ENCODE peak calls at places on chromosome 19, in five cellular contexts. I is Peyer's patch, B is fibroblast of the aortic adventitia, F is GM20000, K is Calu3. X is an unnamed sample.

GRCh38 chr19:19595171-19595701 is 23.3 kb downstream of the PBX4 start:
- DNase-seq in I (peak), B (peak), F (no peak), K (peak), X (no peak)

GRCh38 chr19:34305221-34306058 is 51.1 kb downstream of the GARRE1 start:
- DNase-seq in I (no peak), B (peak), F (no peak), K (no peak), X (no peak)

GRCh38 chr19:37333457-37333856 is 37.4 kb upstream of the ZNF527 start:
- DNase-seq in I (no peak), B (peak), F (no peak), K (no peak), X (no peak)

GRCh38 chr19:46181386-46181774 is 33.3 kb downstream of the IGFL2 start:
- DNase-seq in I (no peak), B (peak), F (no peak), K (no peak), X (no peak)

GRCh38 chr19:55257461-55258411 is 1.1 kb downstream of the PPP6R1 start:
- DNase-seq in I (no peak), B (peak), F (no peak), K (no peak), X (no peak)

GRCh38 chr19:51256053-51256682 is 5.3 kb downstream of the SIGLECL1 start:
- DNase-seq in I (no peak), B (no peak), F (no peak), K (no peak), X (no peak)

GRCh38 chr19:16425993-16426392 is 45.8 kb downstream of the EPS15L1 start:
- DNase-seq in I (no peak), B (no peak), F (no peak), K (no peak), X (no peak)

GRCh38 chr19:55391702-55392615 is 6.2 kb downstream of the RPL28 start:
- DNase-seq in I (no peak), B (no peak), F (no peak), K (no peak), X (no peak)

GRCh38 chr19:38617764-38618589 is at the start of gene MAP4K1:
- DNase-seq in I (peak), B (no peak), F (peak), K (no peak), X (peak)

GRCh38 chr19:1066251-1066747 is 668 bp upstream of the ARHGAP45 start:
- DNase-seq in I (peak), B (no peak), F (no peak), K (peak), X (no peak)

GRCh38 chr19:38730731-38731589 is 13.3 kb downstream of the CAPN12 start:
- DNase-seq in I (peak), B (no peak), F (no peak), K (no peak), X (no peak)

GRCh38 chr19:35612559-35613321 is at the start of gene HAUS5:
- DNase-seq in I (peak), B (peak), F (peak), K (peak), X (peak)

GRCh38 chr19:56477429-56478338 is 539 bp upstream of the ZNF667 start:
- DNase-seq in I (peak), B (peak), F (no peak), K (no peak), X (peak)

GRCh38 chr19:4337906-4338440 is 654 bp downstream of the STAP2 start:
- DNase-seq in I (peak), B (peak), F (no peak), K (no peak), X (no peak)

GRCh38 chr19:40614595-40615411 is 13.6 kb downstream of the LTBP4 start:
- DNase-seq in I (peak), B (peak), F (peak), K (peak), X (peak)

GRCh38 chr19:3604987-3605343 is 1.7 kb downstream of the TBXA2R start:
- DNase-seq in I (no peak), B (no peak), F (peak), K (no peak), X (peak)

GRCh38 chr19:38035515-38036495 is 128.8 kb downstream of the SIPA1L3 start:
- DNase-seq in I (no peak), B (peak), F (no peak), K (no peak), X (no peak)

GRCh38 chr19:56253737-56254136 is 18.8 kb upstream of the EDDM13 start:
- DNase-seq in I (no peak), B (peak), F (peak), K (peak), X (peak)

GRCh38 chr19:44653977-44654784 is 10.5 kb downstream of the PVR start:
- DNase-seq in I (peak), B (peak), F (peak), K (peak), X (peak)

GRCh38 chr19:42422576-42423461 is 4.4 kb downstream of the LIPE start:
- DNase-seq in I (no peak), B (peak), F (peak), K (peak), X (peak)

GRCh38 chr19:31874313-31874712 is 471.1 kb upstream of the ZNF507 start:
- DNase-seq in I (no peak), B (no peak), F (no peak), K (no peak), X (no peak)

GRCh38 chr19:5141278-5141925 is 172.5 kb downstream of the KDM4B start:
- DNase-seq in I (no peak), B (no peak), F (no peak), K (no peak), X (no peak)

DNA sequence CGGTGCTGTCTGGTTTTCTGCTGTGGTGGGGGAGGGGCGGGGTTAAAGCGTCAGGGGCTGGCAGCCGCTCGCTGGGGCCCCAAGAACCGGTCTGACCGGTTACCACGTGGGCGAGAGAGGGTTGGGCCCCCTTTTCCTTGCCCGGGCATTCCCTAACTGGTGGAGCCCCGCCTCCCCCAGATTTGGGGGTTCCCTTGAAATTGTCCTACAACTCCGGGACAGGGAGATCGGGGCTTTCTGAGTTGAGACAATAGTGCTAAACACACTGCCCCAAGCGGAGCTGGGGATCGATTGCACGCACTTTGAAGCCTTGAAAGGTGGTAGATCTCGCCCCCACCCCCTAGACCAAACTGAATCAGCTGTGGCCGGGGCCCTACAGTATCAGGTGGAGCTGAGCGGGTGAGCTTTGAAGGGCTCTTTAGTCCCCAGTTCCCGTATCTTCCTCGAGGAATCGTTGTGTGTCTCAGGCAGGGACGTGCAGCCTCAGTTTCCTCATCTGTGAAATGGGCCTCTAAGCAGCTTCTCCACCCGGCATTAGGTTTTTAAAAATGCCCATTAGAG is 4.8 kb downstream of the IER2 start:
- DNase-seq in I (peak), B (peak), F (peak), K (peak), X (peak)
- TF ChIP-seq CTCF in I (peak), B (peak), F (peak), K (no peak), X (peak)

DNA sequence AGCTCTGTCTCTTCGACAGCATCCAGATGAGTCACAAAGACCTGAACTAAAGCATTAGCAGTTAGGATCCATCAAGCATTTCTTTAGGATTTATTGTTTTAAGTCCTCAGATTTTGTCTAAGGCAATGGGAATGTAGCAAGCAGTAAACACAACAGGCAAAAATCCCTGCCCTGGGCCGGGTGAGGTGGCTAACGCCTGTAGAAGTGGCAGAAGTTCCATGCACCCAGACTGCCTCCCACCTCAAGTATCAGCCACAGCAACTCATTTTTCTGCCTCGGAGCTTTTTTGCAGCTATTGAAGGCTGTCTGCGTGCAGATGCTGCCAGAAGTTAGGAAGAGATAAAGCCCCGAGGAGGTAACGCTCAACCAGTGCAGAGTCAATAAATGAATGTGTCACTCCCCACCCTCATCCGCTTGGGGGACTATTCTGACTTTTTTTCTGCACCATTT is 47.1 kb upstream of the MRI1 start:
- DNase-seq in I (no peak), B (peak), F (no peak), K (no peak), X (no peak)
- TF ChIP-seq CTCF in I (no peak), B (no peak), F (no peak), K (no peak), X (no peak)

GRCh38 chr19:48637948-48638830 is 1.0 kb upstream of the DBP start:
- DNase-seq in I (peak), B (peak), F (peak), K (peak), X (peak)

GRCh38 chr19:48635263-48635965 is 1.8 kb downstream of the DBP start:
- DNase-seq in I (peak), B (no peak), F (peak), K (peak), X (peak)

GRCh38 chr19:48637449-48637947 is 319 bp upstream of the DBP start:
- DNase-seq in I (peak), B (peak), F (peak), K (peak), X (peak)

GRCh38 chr19:48635966-48636858 is 967 bp downstream of the DBP start:
- DNase-seq in I (no peak), B (no peak), F (no peak), K (no peak), X (no peak)

DNA sequence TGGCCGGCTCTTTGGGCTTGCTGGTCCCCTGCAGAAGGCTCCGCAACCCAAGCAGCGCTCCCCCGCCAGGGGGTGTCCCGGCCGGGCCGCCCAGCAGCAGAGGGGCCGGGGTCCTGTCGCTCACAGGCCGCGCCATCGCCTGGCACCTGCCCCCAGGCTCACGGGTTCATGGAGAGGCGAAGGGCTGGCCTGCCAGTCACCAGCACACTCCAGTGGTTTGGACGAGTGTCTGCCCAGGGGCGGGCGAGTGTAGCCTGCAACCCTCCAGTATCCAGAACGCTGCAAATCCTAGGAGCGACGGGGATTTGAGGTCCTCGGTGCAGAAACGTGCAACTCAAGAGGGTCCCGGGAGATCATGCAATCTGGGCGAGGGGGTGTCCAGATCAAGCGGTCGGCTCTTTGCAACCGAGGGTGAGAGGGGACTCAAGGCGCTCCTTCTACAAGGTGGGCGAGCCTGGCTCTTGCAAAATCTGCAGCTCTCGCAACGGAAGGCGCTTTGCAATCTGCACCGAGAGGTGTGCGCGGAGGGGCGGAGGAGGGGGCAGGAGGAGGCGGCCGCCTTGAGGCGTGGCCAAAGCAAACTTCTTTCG is at the start of gene DBP:
- DNase-seq in I (peak), B (no peak), F (no peak), K (peak), X (no peak)
- TF ChIP-seq CTCF in I (peak), B (peak), F (no peak), K (no peak), X (no peak)

GRCh38 chr19:48064509-48064908 is 20.6 kb upstream of the CABP5 start:
- DNase-seq in I (no peak), B (no peak), F (no peak), K (no peak), X (no peak)

DNA sequence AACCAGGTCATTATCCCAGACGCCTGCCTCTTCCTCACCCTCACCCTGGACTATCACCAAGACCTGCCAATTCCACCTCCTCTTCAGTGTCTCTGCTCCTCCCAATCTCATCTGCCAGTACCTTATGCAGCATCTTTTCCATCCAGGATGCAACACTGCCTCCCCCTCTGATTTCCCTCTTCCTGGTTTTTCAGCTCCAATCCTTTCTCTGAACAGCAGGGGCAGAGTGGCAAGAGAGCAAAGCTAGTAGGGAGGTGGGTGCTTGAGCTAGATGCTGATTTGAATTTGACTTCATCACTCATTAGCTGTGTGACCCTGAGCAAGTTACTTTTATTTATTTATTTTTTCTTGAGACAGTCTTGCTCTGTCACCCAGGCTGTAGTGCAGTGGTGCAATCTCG is 25.6 kb upstream of the CABP5 start:
- DNase-seq in I (no peak), B (no peak), F (no peak), K (no peak), X (no peak)
- TF ChIP-seq CTCF in I (no peak), B (peak), F (no peak), K (no peak), X (no peak)

GRCh38 chr19:57583521-57584416 is at the start of gene ZIK1:
- DNase-seq in I (peak), B (peak), F (peak), K (no peak), X (peak)

GRCh38 chr19:57576661-57577060 is 2.0 kb downstream of the ZNF416 start:
- DNase-seq in I (no peak), B (no peak), F (no peak), K (no peak), X (no peak)

GRCh38 chr19:57583104-57583520 is 833 bp upstream of the ZIK1 start:
- DNase-seq in I (no peak), B (no peak), F (no peak), K (no peak), X (no peak)

GRCh38 chr19:57578487-57579205 is at the start of gene ZNF416:
- DNase-seq in I (peak), B (peak), F (peak), K (peak), X (peak)
- TF ChIP-seq CTCF in I (no peak), B (peak), F (no peak), K (no peak), X (peak)

GRCh38 chr19:7006305-7006704 is 14.9 kb downstream of the MBD3L2B start:
- DNase-seq in I (no peak), B (no peak), F (no peak), K (no peak), X (no peak)
- TF ChIP-seq CTCF in I (no peak), B (no peak), F (no peak), K (no peak), X (no peak)

DNA sequence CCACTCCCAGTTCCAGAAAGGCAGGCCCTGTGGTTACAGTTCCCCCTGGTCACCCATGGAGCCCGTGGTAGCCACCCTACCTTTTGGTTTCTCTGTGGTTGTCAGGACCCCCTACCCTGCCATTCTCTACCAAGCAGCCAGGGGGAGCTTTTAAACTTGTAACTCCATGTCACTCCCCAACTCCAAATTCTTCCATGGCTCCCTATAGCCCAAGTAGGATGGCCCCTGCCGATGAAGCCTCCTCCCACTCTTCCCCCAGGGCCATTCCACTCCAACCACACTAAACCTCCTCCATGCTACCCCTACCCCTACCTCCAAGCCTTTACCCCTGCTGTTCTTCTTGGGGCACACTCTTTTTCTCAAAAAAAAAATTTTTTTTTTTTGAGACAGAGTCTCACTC is 2.2 kb downstream of the S1PR2 start:
- DNase-seq in I (peak), B (peak), F (peak), K (peak), X (peak)
- TF ChIP-seq CTCF in I (peak), B (peak), F (peak), K (peak), X (peak)